ENCODE peak calls at places on chromosomes 6 and 20, in six cellular contexts. S is NCI-H510A treated with DMSO at 0.1 percent for 48 hours; M is NCI-H2171 treated with DMSO at 0.1 percent for 48 hours; N is stimulated activated CD8-positive, alpha-beta memory T cell treated with anti-CD3 and anti-CD28 coated beads, Interleukin-12 subunit alpha, Interleukin-12 subunit beta, amount 100 ng/mL, for 1 hour; I is NCI-H460; V is WERI-Rb-1. F is an unnamed sample.

GRCh38 chr20:20425785-20426471 is 58.0 kb downstream of the INSM1 start:
- DNase-seq in S (no peak), M (no peak), N (no peak), I (no peak), V (no peak), F (no peak)

GRCh38 chr6:24933868-24934401 is 1.8 kb downstream of the RIPOR2 start:
- DNase-seq in S (no peak), M (no peak), N (no peak), I (peak), V (peak), F (no peak)

GRCh38 chr6:16236009-16236501 is 2.3 kb upstream of the GMPR start:
- DNase-seq in S (no peak), M (no peak), N (no peak), I (no peak), V (no peak), F (no peak)

GRCh38 chr6:28258877-28259777 is at the start of gene NKAPL:
- DNase-seq in S (no peak), M (no peak), N (peak), I (no peak), V (no peak), F (no peak)

GRCh38 chr6:134031696-134032255 is 20.6 kb downstream of the SLC2A12 start:
- DNase-seq in S (no peak), M (no peak), N (no peak), I (no peak), V (no peak), F (no peak)

GRCh38 chr6:128743974-128744765 is 138.8 kb upstream of the LAMA2 start:
- DNase-seq in S (no peak), M (no peak), N (no peak), I (no peak), V (no peak), F (no peak)

GRCh38 chr6:115891111-115891669 is 169.5 kb downstream of the FRK start:
- DNase-seq in S (no peak), M (no peak), N (no peak), I (no peak), V (no peak), F (no peak)

GRCh38 chr20:38447251-38447661 is 12.1 kb upstream of the SNHG17 start:
- DNase-seq in S (no peak), M (no peak), N (no peak), I (no peak), V (no peak), F (no peak)